ENCODE peak calls at places on chromosomes 11 and 22, in five cellular contexts. One of them, this sample, is unnamed.

GRCh38 chr11:62402226-62402625 is 16.6 kb upstream of the SCGB1A1 start:
- DNase-seq in dorsolateral prefrontal cortex: no peak
- DNase-seq in A549: no peak
- DNase-seq in fibroblast of gingiva: peak; percentile 25
- DNase-seq in activated T-cell treated with anti-CD3 and anti-CD28 coated beads for 24 hours: peak; percentile 44
- DNase-seq in this sample: no peak

GRCh38 chr22:46613606-46613997 is 6.6 kb upstream of the GRAMD4 start:
- DNase-seq in dorsolateral prefrontal cortex: no peak
- DNase-seq in activated T-cell treated with anti-CD3 and anti-CD28 coated beads for 24 hours: no peak
- DNase-seq in fibroblast of gingiva: no peak
- DNase-seq in A549: no peak
- DNase-seq in this sample: peak; percentile 6

GRCh38 chr11:134592391-134592990 is 180.4 kb upstream of the B3GAT1 start:
- DNase-seq in fibroblast of gingiva: no peak
- DNase-seq in A549: no peak
- DNase-seq in activated T-cell treated with anti-CD3 and anti-CD28 coated beads for 24 hours: peak; percentile 33
- DNase-seq in dorsolateral prefrontal cortex: no peak
- DNase-seq in this sample: no peak

GRCh38 chr11:91653091-91653754 is 571.4 kb upstream of the FAT3 start:
- DNase-seq in activated T-cell treated with anti-CD3 and anti-CD28 coated beads for 24 hours: no peak
- DNase-seq in dorsolateral prefrontal cortex: no peak
- DNase-seq in A549: no peak
- DNase-seq in fibroblast of gingiva: no peak
- DNase-seq in this sample: no peak

GRCh38 chr11:44567876-44568256 is 2.4 kb downstream of the CD82 start:
- DNase-seq in A549: no peak
- DNase-seq in dorsolateral prefrontal cortex: no peak
- DNase-seq in fibroblast of gingiva: no peak
- DNase-seq in activated T-cell treated with anti-CD3 and anti-CD28 coated beads for 24 hours: no peak
- DNase-seq in this sample: no peak

GRCh38 chr11:130389315-130389935 is 39.0 kb downstream of the ADAMTS8 start:
- DNase-seq in fibroblast of gingiva: no peak
- DNase-seq in dorsolateral prefrontal cortex: no peak
- DNase-seq in activated T-cell treated with anti-CD3 and anti-CD28 coated beads for 24 hours: no peak
- DNase-seq in A549: no peak
- DNase-seq in this sample: no peak

GRCh38 chr11:10076458-10077141 is 217.4 kb downstream of the SBF2 start:
- DNase-seq in A549: peak; percentile 10
- DNase-seq in fibroblast of gingiva: peak; percentile 85
- DNase-seq in dorsolateral prefrontal cortex: no peak
- DNase-seq in activated T-cell treated with anti-CD3 and anti-CD28 coated beads for 24 hours: peak; percentile 7
- DNase-seq in this sample: peak; percentile 80

GRCh38 chr22:48753752-48754517 is 1073.7 kb downstream of the BRD1 start:
- DNase-seq in dorsolateral prefrontal cortex: no peak
- DNase-seq in A549: no peak
- DNase-seq in fibroblast of gingiva: no peak
- DNase-seq in activated T-cell treated with anti-CD3 and anti-CD28 coated beads for 24 hours: no peak
- DNase-seq in this sample: no peak

GRCh38 chr11:99256614-99257013 is 235.9 kb downstream of the CNTN5 start:
- DNase-seq in fibroblast of gingiva: no peak
- DNase-seq in A549: no peak
- DNase-seq in dorsolateral prefrontal cortex: no peak
- DNase-seq in activated T-cell treated with anti-CD3 and anti-CD28 coated beads for 24 hours: no peak
- DNase-seq in this sample: no peak

GRCh38 chr11:2801711-2802388 is 83.7 kb downstream of the CDKN1C start:
- DNase-seq in fibroblast of gingiva: no peak
- DNase-seq in dorsolateral prefrontal cortex: peak; percentile 31
- DNase-seq in activated T-cell treated with anti-CD3 and anti-CD28 coated beads for 24 hours: no peak
- DNase-seq in A549: no peak
- DNase-seq in this sample: no peak

GRCh38 chr22:46582281-46582811 is 37.8 kb upstream of the GRAMD4 start:
- DNase-seq in fibroblast of gingiva: no peak
- DNase-seq in dorsolateral prefrontal cortex: no peak
- DNase-seq in A549: no peak
- DNase-seq in activated T-cell treated with anti-CD3 and anti-CD28 coated beads for 24 hours: no peak
- DNase-seq in this sample: no peak

GRCh38 chr11:94882931-94883330 is 90.4 kb downstream of the CWC15 start:
- DNase-seq in dorsolateral prefrontal cortex: no peak
- DNase-seq in A549: no peak
- DNase-seq in fibroblast of gingiva: no peak
- DNase-seq in activated T-cell treated with anti-CD3 and anti-CD28 coated beads for 24 hours: no peak
- DNase-seq in this sample: no peak

GRCh38 chr11:848380-848931 is 5.8 kb downstream of the TSPAN4 start:
- DNase-seq in dorsolateral prefrontal cortex: peak; percentile 67
- DNase-seq in activated T-cell treated with anti-CD3 and anti-CD28 coated beads for 24 hours: peak; percentile 51
- DNase-seq in A549: peak; percentile 72
- DNase-seq in fibroblast of gingiva: peak; percentile 27
- DNase-seq in this sample: no peak

GRCh38 chr11:3165152-3165705 is at the start of gene OSBPL5:
- DNase-seq in activated T-cell treated with anti-CD3 and anti-CD28 coated beads for 24 hours: peak; percentile 39
- DNase-seq in fibroblast of gingiva: peak; percentile 71
- DNase-seq in dorsolateral prefrontal cortex: peak; percentile 85
- DNase-seq in A549: peak; percentile 47
- DNase-seq in this sample: no peak

GRCh38 chr22:45587638-45588481 is 83.8 kb upstream of the ATXN10 start:
- DNase-seq in activated T-cell treated with anti-CD3 and anti-CD28 coated beads for 24 hours: no peak
- DNase-seq in fibroblast of gingiva: no peak
- DNase-seq in dorsolateral prefrontal cortex: no peak
- DNase-seq in A549: no peak
- DNase-seq in this sample: no peak

GRCh38 chr11:92954003-92954402 is 15.4 kb upstream of the MTNR1B start:
- DNase-seq in activated T-cell treated with anti-CD3 and anti-CD28 coated beads for 24 hours: no peak
- DNase-seq in dorsolateral prefrontal cortex: no peak
- DNase-seq in fibroblast of gingiva: no peak
- DNase-seq in A549: no peak
- DNase-seq in this sample: no peak

GRCh38 chr11:31643831-31644230 is 134.3 kb downstream of the ELP4 start:
- DNase-seq in activated T-cell treated with anti-CD3 and anti-CD28 coated beads for 24 hours: no peak
- DNase-seq in dorsolateral prefrontal cortex: no peak
- DNase-seq in fibroblast of gingiva: peak; percentile 26
- DNase-seq in A549: peak; percentile 0
- DNase-seq in this sample: peak; percentile 13

GRCh38 chr22:38317995-38318715 is 922 bp upstream of the CSNK1E start:
- DNase-seq in activated T-cell treated with anti-CD3 and anti-CD28 coated beads for 24 hours: no peak
- DNase-seq in dorsolateral prefrontal cortex: peak; percentile 53
- DNase-seq in fibroblast of gingiva: peak; percentile 79
- DNase-seq in A549: peak; percentile 94
- DNase-seq in this sample: peak; percentile 60

GRCh38 chr11:44590769-44591168 is 25.3 kb downstream of the CD82 start:
- DNase-seq in A549: no peak
- DNase-seq in activated T-cell treated with anti-CD3 and anti-CD28 coated beads for 24 hours: no peak
- DNase-seq in fibroblast of gingiva: no peak
- DNase-seq in dorsolateral prefrontal cortex: no peak
- DNase-seq in this sample: no peak

GRCh38 chr11:120511804-120512726 is 517 bp downstream of the GRIK4 start:
- DNase-seq in dorsolateral prefrontal cortex: no peak
- DNase-seq in fibroblast of gingiva: no peak
- DNase-seq in A549: no peak
- DNase-seq in activated T-cell treated with anti-CD3 and anti-CD28 coated beads for 24 hours: no peak
- DNase-seq in this sample: no peak

GRCh38 chr22:35102663-35103062 is 36.7 kb downstream of the ISX start:
- DNase-seq in activated T-cell treated with anti-CD3 and anti-CD28 coated beads for 24 hours: no peak
- DNase-seq in fibroblast of gingiva: no peak
- DNase-seq in dorsolateral prefrontal cortex: no peak
- DNase-seq in A549: peak; percentile 5
- DNase-seq in this sample: no peak

GRCh38 chr11:8043756-8044155 is 37.3 kb upstream of the TUB start:
- DNase-seq in activated T-cell treated with anti-CD3 and anti-CD28 coated beads for 24 hours: no peak
- DNase-seq in fibroblast of gingiva: no peak
- DNase-seq in A549: no peak
- DNase-seq in dorsolateral prefrontal cortex: no peak
- DNase-seq in this sample: no peak

GRCh38 chr11:86606849-86607481 is 65.5 kb downstream of the ME3 start:
- DNase-seq in fibroblast of gingiva: peak; percentile 26
- DNase-seq in activated T-cell treated with anti-CD3 and anti-CD28 coated beads for 24 hours: no peak
- DNase-seq in dorsolateral prefrontal cortex: no peak
- DNase-seq in A549: no peak
- DNase-seq in this sample: no peak

GRCh38 chr22:32106930-32107329 is 52.2 kb downstream of the C22orf42 start:
- DNase-seq in activated T-cell treated with anti-CD3 and anti-CD28 coated beads for 24 hours: no peak
- DNase-seq in A549: no peak
- DNase-seq in dorsolateral prefrontal cortex: no peak
- DNase-seq in fibroblast of gingiva: no peak
- DNase-seq in this sample: no peak

GRCh38 chr11:113349528-113349927 is 35.1 kb downstream of the TTC12 start:
- DNase-seq in fibroblast of gingiva: no peak
- DNase-seq in dorsolateral prefrontal cortex: no peak
- DNase-seq in activated T-cell treated with anti-CD3 and anti-CD28 coated beads for 24 hours: no peak
- DNase-seq in A549: no peak
- DNase-seq in this sample: no peak

GRCh38 chr11:99325807-99326206 is 305.1 kb downstream of the CNTN5 start:
- DNase-seq in activated T-cell treated with anti-CD3 and anti-CD28 coated beads for 24 hours: no peak
- DNase-seq in dorsolateral prefrontal cortex: no peak
- DNase-seq in A549: peak; percentile 2
- DNase-seq in fibroblast of gingiva: peak; percentile 39
- DNase-seq in this sample: peak; percentile 70

GRCh38 chr11:746289-747175 is 732 bp upstream of the TALDO1 start:
- DNase-seq in fibroblast of gingiva: no peak
- DNase-seq in A549: no peak
- DNase-seq in activated T-cell treated with anti-CD3 and anti-CD28 coated beads for 24 hours: no peak
- DNase-seq in dorsolateral prefrontal cortex: peak; percentile 72
- DNase-seq in this sample: no peak

GRCh38 chr22:32073823-32074380 is 30.8 kb downstream of the SLC5A1 start:
- DNase-seq in activated T-cell treated with anti-CD3 and anti-CD28 coated beads for 24 hours: no peak
- DNase-seq in dorsolateral prefrontal cortex: no peak
- DNase-seq in A549: no peak
- DNase-seq in fibroblast of gingiva: no peak
- DNase-seq in this sample: no peak

GRCh38 chr11:95093548-95093947 is 3.9 kb downstream of the ENDOD1 start:
- DNase-seq in A549: no peak
- DNase-seq in fibroblast of gingiva: no peak
- DNase-seq in activated T-cell treated with anti-CD3 and anti-CD28 coated beads for 24 hours: no peak
- DNase-seq in dorsolateral prefrontal cortex: no peak
- DNase-seq in this sample: no peak